ENCODE peak calls at places on chromosomes 3 and 15, in five cellular contexts. P, I, O, G and V are unnamed samples.

GRCh38 chr3:38561746-38562466 is 65.8 kb downstream of the EXOG start:
- DNase-seq in O (no peak), G (no peak), I (no peak), P (no peak), V (no peak)

GRCh38 chr15:60835974-60836373 is 357.0 kb upstream of the ICE2 start:
- DNase-seq in O (no peak), I (no peak), P (no peak), G (no peak), V (no peak)

GRCh38 chr3:123137001-123137400 is 64.7 kb upstream of the SEC22A start:
- DNase-seq in G (no peak), I (no peak), P (no peak), O (no peak), V (no peak)

GRCh38 chr15:74420193-74420905 is 13.4 kb downstream of the SEMA7A start:
- DNase-seq in G (peak; percentile 36), O (no peak), I (no peak), P (no peak), V (no peak)

GRCh38 chr3:132788299-132788698 is 66.1 kb upstream of the NPHP3 start:
- DNase-seq in P (no peak), G (no peak), O (no peak), I (no peak), V (no peak)

GRCh38 chr3:191105418-191105817 is 93.6 kb upstream of the OSTN start:
- DNase-seq in I (no peak), P (no peak), G (no peak), O (no peak), V (no peak)

GRCh38 chr3:183098538-183099025 is 714 bp downstream of the MCCC1 start:
- DNase-seq in I (no peak), P (no peak), G (no peak), O (no peak), V (no peak)

GRCh38 chr3:54215521-54215920 is 93.2 kb downstream of the CACNA2D3 start:
- DNase-seq in O (no peak), P (no peak), G (no peak), I (no peak), V (no peak)

GRCh38 chr3:196268270-196269163 is 19.0 kb downstream of the PCYT1A start:
- DNase-seq in O (no peak), P (peak; percentile 31), G (no peak), I (no peak), V (no peak)

GRCh38 chr3:47588587-47588986 is 9.9 kb upstream of the CSPG5 start:
- DNase-seq in G (no peak), I (no peak), O (no peak), P (no peak), V (no peak)

GRCh38 chr3:124636101-124636862 is 94.0 kb upstream of the UMPS start:
- DNase-seq in G (no peak), O (no peak), I (no peak), P (no peak), V (no peak)

GRCh38 chr3:161567962-161568361 is 71.4 kb downstream of the OTOL1 start:
- DNase-seq in G (no peak), O (no peak), I (no peak), P (no peak), V (no peak)

GRCh38 chr15:80099246-80099645 is 39.8 kb downstream of the ZFAND6 start:
- DNase-seq in G (no peak), O (no peak), P (no peak), I (no peak), V (no peak)

GRCh38 chr15:40103124-40103858 is 5.4 kb downstream of the BMF start:
- DNase-seq in I (no peak), P (no peak), G (no peak), O (no peak), V (no peak)

GRCh38 chr15:96851613-96852012 is 521.1 kb downstream of the NR2F2 start:
- DNase-seq in P (no peak), I (no peak), O (no peak), G (no peak), V (no peak)

GRCh38 chr3:70360985-70361384 is 48.5 kb upstream of the MDFIC2 start:
- DNase-seq in O (no peak), P (no peak), I (peak; percentile 19), G (no peak), V (no peak)

GRCh38 chr15:81279621-81280051 is 44.3 kb downstream of the STARD5 start:
- DNase-seq in G (no peak), P (no peak), O (no peak), I (no peak), V (no peak)

GRCh38 chr3:50275996-50276761 is 2.7 kb upstream of the LSMEM2 start:
- DNase-seq in G (no peak), O (no peak), P (no peak), I (no peak), V (no peak)

GRCh38 chr15:35305906-35306305 is 220.8 kb upstream of the NANOGP8 start:
- DNase-seq in P (no peak), O (no peak), I (no peak), G (no peak), V (no peak)

GRCh38 chr15:25171856-25172687 is 217.3 kb downstream of the SNRPN start:
- DNase-seq in P (no peak), O (no peak), I (no peak), G (no peak), V (no peak)

GRCh38 chr15:42133356-42133755 is 23.1 kb downstream of the PLA2G4F start:
- DNase-seq in P (no peak), G (no peak), I (no peak), O (no peak), V (no peak)

GRCh38 chr3:88137836-88138235 is 11.9 kb upstream of the C3orf38 start:
- DNase-seq in O (no peak), I (no peak), P (no peak), G (no peak), V (no peak)

GRCh38 chr15:73982251-73982962 is 9.7 kb downstream of the STOML1 start:
- DNase-seq in I (no peak), P (no peak), O (no peak), G (no peak), V (no peak)

GRCh38 chr3:171173732-171174131 is 147.2 kb upstream of the SLC2A2 start:
- DNase-seq in O (no peak), I (no peak), G (no peak), P (no peak), V (no peak)

GRCh38 chr3:87057474-87057873 is 66.5 kb upstream of the VGLL3 start:
- DNase-seq in P (no peak), I (no peak), O (no peak), G (no peak), V (no peak)

GRCh38 chr3:10469406-10470119 is 35.8 kb downstream of the ATP2B2 start:
- DNase-seq in P (no peak), G (no peak), I (no peak), O (no peak), V (no peak)

GRCh38 chr3:123552095-123552714 is 32.6 kb downstream of the HACD2 start:
- DNase-seq in G (peak; percentile 4), I (no peak), P (no peak), O (no peak), V (no peak)

GRCh38 chr15:71777216-71777943 is 33.0 kb upstream of the NR2E3 start:
- DNase-seq in O (no peak), G (no peak), P (no peak), I (no peak), V (no peak)

GRCh38 chr3:38143511-38143910 is 5.0 kb downstream of the MYD88 start:
- DNase-seq in O (no peak), I (no peak), G (no peak), P (no peak), V (no peak)

GRCh38 chr3:154758109-154758868 is 321.8 kb upstream of the MME start:
- DNase-seq in P (no peak), I (no peak), O (no peak), G (no peak), V (no peak)

GRCh38 chr3:124627501-124627908 is 102.7 kb upstream of the UMPS start:
- DNase-seq in P (no peak), O (no peak), G (no peak), I (no peak), V (no peak)

GRCh38 chr15:43954181-43954621 is 127.4 kb downstream of the WDR76 start:
- DNase-seq in P (no peak), I (no peak), G (no peak), O (no peak), V (no peak)

GRCh38 chr15:71114887-71115566 is at the start of gene THSD4:
- DNase-seq in G (peak; percentile 25), O (peak; percentile 94), P (peak; percentile 66), I (no peak), V (peak; percentile 91)

GRCh38 chr15:99712415-99712814 is 20.8 kb downstream of the LYSMD4 start:
- DNase-seq in O (no peak), G (no peak), I (no peak), P (no peak), V (no peak)
- TF ChIP-seq TAF1 in O (no peak), G (no peak), I (no peak), P (no peak), V (no peak)

GRCh38 chr3:136621628-136622027 is 130.6 kb downstream of the STAG1 start:
- DNase-seq in I (no peak), O (no peak), P (no peak), G (no peak), V (no peak)
- TF ChIP-seq TAF1 in I (no peak), O (no peak), P (no peak), G (no peak), V (no peak)

DNA sequence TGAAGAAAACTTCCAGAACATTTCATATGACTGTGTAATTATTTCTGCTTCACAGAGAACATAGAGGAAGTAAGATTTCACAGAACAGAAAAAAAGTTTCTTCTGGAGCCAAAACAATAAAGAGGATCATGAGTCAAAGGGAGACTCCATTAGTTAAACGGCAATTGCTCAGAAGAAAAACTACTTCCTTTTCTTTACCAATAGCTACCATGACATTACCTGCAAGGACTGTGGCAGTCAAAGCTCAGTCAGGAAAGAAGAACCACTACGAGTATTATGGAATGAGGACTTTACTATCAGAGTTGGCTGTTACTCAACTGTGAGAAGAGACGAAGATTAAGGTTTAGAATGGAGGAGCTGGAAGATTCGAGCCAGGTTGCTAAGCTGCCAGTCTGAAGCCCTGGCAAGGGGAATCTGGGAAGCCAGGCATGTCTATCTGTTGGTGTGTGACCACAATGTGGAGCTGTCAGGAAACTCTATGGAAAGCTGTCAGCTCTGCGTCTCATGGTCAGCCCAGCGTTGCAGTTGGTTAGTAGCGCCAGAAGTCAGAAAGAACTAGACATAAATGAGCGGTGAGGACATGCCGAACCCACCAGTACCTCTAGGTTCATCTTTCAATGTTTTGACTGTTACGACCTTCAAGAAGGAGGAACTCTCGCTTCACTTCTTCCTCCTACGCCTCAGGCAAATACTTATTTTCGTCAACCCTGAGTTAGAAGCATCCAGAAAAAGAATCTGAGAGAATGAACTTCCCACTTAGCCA is 604.3 kb downstream of the FGF12 start:
- DNase-seq in O (no peak), G (no peak), I (peak; percentile 53), P (no peak), V (no peak)
- TF ChIP-seq TAF1 in O (no peak), G (no peak), I (no peak), P (no peak), V (no peak)

GRCh38 chr3:115646027-115646690 is 22.8 kb downstream of the GAP43 start:
- DNase-seq in O (no peak), G (no peak), I (no peak), P (no peak), V (no peak)
- TF ChIP-seq TAF1 in O (no peak), G (no peak), I (no peak), P (no peak), V (no peak)

DNA sequence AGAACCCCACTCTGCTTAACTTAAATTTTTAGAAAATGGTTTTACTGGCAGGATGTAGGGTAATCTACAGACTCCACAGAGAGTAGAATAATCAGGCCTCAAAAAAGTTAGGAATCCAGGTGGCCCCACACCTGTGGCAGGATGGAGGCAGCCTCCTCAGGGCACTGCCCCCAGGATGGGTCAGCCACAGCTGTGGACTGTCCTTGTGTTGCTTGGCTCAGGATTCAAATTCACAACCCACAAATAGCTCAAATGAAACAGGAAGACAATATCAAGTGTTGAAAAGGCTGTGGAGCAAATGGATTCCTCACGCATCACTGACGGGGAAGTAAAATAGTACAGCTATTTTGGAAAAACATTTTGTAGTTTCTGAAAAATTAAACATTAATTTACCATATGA is 36.8 kb upstream of the KY start:
- DNase-seq in O (no peak), G (no peak), P (no peak), I (no peak), V (no peak)
- TF ChIP-seq TAF1 in O (no peak), G (no peak), P (no peak), I (no peak), V (no peak)